ENCODE peak calls at places on chromosomes 12 and 14, in six cellular contexts. V is CD4-positive, alpha-beta memory T cell; S is tibial artery; O is hepatocyte; G is heart right ventricle; Y is neuronal stem cell. D is an unnamed sample.

GRCh38 chr12:71938728-71939385 is at the start of gene TPH2:
- DNase-seq in O (peak; percentile 87), Y (peak; percentile 86), G (peak; percentile 24), S (no peak), V (peak; percentile 47), D (peak; percentile 14)

GRCh38 chr14:33435911-33436310 is 497.2 kb downstream of the NPAS3 start:
- DNase-seq in V (no peak), O (no peak), S (no peak), Y (no peak), G (no peak), D (no peak)

GRCh38 chr12:105235299-105235746 is 651 bp downstream of the APPL2 start:
- DNase-seq in Y (no peak), V (peak; percentile 29), G (no peak), O (no peak), S (no peak), D (peak; percentile 48)

GRCh38 chr12:90102957-90103652 is 394.5 kb upstream of the ATP2B1 start:
- DNase-seq in G (no peak), V (no peak), Y (no peak), O (peak; percentile 45), S (no peak), D (peak; percentile 51)

GRCh38 chr14:96979611-96980074 is 182.5 kb downstream of the VRK1 start:
- DNase-seq in S (no peak), O (no peak), Y (no peak), V (no peak), G (no peak), D (no peak)

GRCh38 chr14:59176764-59177163 is 11.7 kb upstream of the DAAM1 start:
- DNase-seq in Y (no peak), V (no peak), S (no peak), G (no peak), O (no peak), D (no peak)

GRCh38 chr12:75713434-75713833 is 202.0 kb upstream of the KRR1 start:
- DNase-seq in S (no peak), O (no peak), V (no peak), Y (no peak), G (no peak), D (no peak)

GRCh38 chr12:94074970-94075695 is 73.2 kb upstream of the PLXNC1 start:
- DNase-seq in Y (peak; percentile 23), V (no peak), S (peak; percentile 88), G (peak; percentile 57), O (peak; percentile 85), D (peak; percentile 72)

GRCh38 chr12:96193725-96194571 is at the start of gene ELK3:
- DNase-seq in G (peak; percentile 78), S (peak; percentile 72), Y (no peak), O (peak; percentile 79), V (peak; percentile 69), D (peak; percentile 61)

GRCh38 chr14:86279405-86279804 is 749.5 kb downstream of the FLRT2 start:
- DNase-seq in G (no peak), V (no peak), Y (no peak), O (no peak), S (no peak), D (no peak)

GRCh38 chr14:50093496-50093895 is 22.9 kb downstream of the VCPKMT start:
- DNase-seq in O (no peak), G (no peak), V (no peak), S (no peak), Y (no peak), D (no peak)

GRCh38 chr12:109462868-109463692 is 14.0 kb downstream of the KCTD10 start:
- DNase-seq in O (peak; percentile 73), Y (no peak), G (peak; percentile 71), V (no peak), S (peak; percentile 93), D (peak; percentile 13)

GRCh38 chr12:117571321-117571720 is 209.9 kb upstream of the NOS1 start:
- DNase-seq in O (no peak), G (no peak), Y (no peak), V (no peak), S (no peak), D (no peak)

GRCh38 chr12:65121956-65122469 is 908 bp upstream of the WIF1 start:
- DNase-seq in V (no peak), O (no peak), S (no peak), Y (no peak), G (no peak), D (no peak)

GRCh38 chr12:120119395-120119973 is 2.9 kb upstream of the RAB35 start:
- DNase-seq in V (peak; percentile 71), G (no peak), Y (no peak), S (no peak), O (no peak), D (no peak)

GRCh38 chr14:38209572-38210159 is 2.0 kb downstream of the SSTR1 start:
- DNase-seq in V (no peak), S (no peak), Y (no peak), G (no peak), O (no peak), D (peak; percentile 32)

GRCh38 chr14:86654558-86655184 is 1124.7 kb downstream of the FLRT2 start:
- DNase-seq in Y (peak; percentile 51), V (no peak), O (peak; percentile 66), S (no peak), G (peak; percentile 21), D (peak; percentile 0)

GRCh38 chr12:95820096-95820703 is 29.6 kb upstream of the NTN4 start:
- DNase-seq in O (peak; percentile 58), V (no peak), Y (no peak), S (no peak), G (no peak), D (peak; percentile 73)

GRCh38 chr12:28583771-28584261 is 393.6 kb downstream of the CCDC91 start:
- DNase-seq in O (peak; percentile 15), V (no peak), Y (no peak), G (no peak), S (no peak), D (no peak)

GRCh38 chr12:68240079-68240478 is 13.3 kb downstream of the IL22 start:
- DNase-seq in V (no peak), S (no peak), G (no peak), O (peak; percentile 65), Y (no peak), D (peak; percentile 76)

GRCh38 chr12:32566663-32567634 is 112.2 kb upstream of the DNM1L start:
- DNase-seq in Y (no peak), V (no peak), G (no peak), O (no peak), S (no peak), D (peak; percentile 77)

GRCh38 chr12:24909667-24910066 is 39.2 kb downstream of the BCAT1 start:
- DNase-seq in S (peak; percentile 78), G (no peak), O (peak; percentile 45), V (no peak), Y (no peak), D (no peak)
- H3K4me1 ChIP-seq in S (no peaks in the 10 kb centered on the region), G (no peaks in the 10 kb centered on the region), O (peaks cover 12% of the 10 kb centered on the region), V (no peaks in the 10 kb centered on the region), Y (peaks cover 5% of the 10 kb centered on the region), D (no peaks in the 10 kb centered on the region)

DNA sequence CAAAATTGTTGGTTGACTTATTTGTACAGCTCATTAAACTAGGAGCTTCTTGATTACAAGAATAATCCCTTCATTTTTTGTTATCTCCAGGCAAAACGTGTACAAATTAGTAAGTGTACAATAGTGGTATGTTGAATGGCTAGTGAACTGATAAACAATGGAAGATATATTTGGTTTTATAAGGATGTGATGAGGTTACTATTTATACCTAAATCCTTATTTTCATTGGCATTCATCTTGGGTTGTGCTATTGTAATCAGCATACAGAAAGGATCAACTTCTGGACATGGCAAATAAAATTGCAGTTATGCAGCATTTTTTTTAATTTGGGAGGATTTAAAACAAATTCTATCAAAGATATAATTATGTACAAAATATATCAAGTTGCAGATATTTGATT is 199.4 kb upstream of the GZMB start:
- DNase-seq in S (no peak), V (no peak), Y (no peak), G (no peak), O (no peak), D (no peak)
- H3K4me3 ChIP-seq in S (no peak overlapping the region), V (no peak overlapping the region), Y (no peak overlapping the region), G (no peak overlapping the region), O (no peak overlapping the region), D (no peak overlapping the region)

GRCh38 chr12:53599579-53599978 is 26.6 kb downstream of the ATF7 start:
- DNase-seq in V (no peak), Y (no peak), G (no peak), O (no peak), S (no peak), D (no peak)
- H3K9me3 ChIP-seq in V (no peaks in the 10 kb centered on the region), Y (no peaks in the 10 kb centered on the region), G (no peaks in the 10 kb centered on the region), O (no peaks in the 10 kb centered on the region), S (no peaks in the 10 kb centered on the region), D (no peaks in the 10 kb centered on the region)

GRCh38 chr14:63705561-63706070 is 22.2 kb downstream of the SGPP1 start:
- DNase-seq in O (no peak), S (no peak), G (no peak), Y (no peak), V (no peak), D (no peak)

GRCh38 chr14:63707216-63707615 is 20.6 kb downstream of the SGPP1 start:
- DNase-seq in S (no peak), Y (no peak), V (no peak), G (no peak), O (no peak), D (no peak)

DNA sequence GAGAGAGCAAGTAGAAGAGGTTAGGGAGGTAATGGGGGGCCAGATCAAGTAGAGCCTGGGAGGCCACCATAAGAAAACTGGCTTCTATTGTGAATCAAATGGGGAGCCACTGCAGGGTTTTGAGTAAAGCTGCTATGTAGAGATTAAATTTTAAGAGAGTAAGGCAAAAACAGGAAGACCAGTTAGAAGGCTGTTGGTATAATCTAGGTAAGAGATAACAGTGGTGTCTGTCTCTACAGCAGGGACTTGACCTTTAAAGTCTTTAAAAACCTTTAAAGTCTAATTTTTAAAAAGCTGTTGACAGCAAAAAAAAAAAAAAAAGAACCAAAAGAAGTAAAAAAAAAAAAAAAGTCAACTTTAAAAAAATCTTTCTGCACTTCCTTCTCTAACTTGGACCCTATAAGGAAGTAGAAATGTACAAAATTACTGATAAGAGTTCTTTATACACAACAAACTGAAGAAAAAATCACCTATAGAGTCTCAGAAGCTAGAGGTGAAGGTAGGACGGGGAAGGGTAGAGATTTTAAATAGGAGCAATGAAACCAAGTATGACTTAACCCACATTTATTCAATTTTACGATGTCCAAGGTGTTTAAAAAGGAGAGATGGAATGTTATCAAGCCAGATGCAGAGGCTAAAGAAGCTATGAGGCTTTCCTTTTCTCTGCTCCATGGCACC is 26.1 kb downstream of the SGPP1 start:
- DNase-seq in Y (no peak), S (no peak), G (no peak), V (no peak), O (no peak), D (no peak)
- H3K4me1 ChIP-seq in Y (no peaks in the 10 kb centered on the region), S (no peaks in the 10 kb centered on the region), G (no peaks in the 10 kb centered on the region), V (peaks cover 17% of the 10 kb centered on the region), O (no peaks in the 10 kb centered on the region), D (peaks cover 3% of the 10 kb centered on the region)

GRCh38 chr14:24483604-24484252 is 24.3 kb downstream of the CMA1 start:
- DNase-seq in G (no peak), Y (no peak), S (no peak), V (peak; percentile 27), O (no peak), D (peak; percentile 21)

DNA sequence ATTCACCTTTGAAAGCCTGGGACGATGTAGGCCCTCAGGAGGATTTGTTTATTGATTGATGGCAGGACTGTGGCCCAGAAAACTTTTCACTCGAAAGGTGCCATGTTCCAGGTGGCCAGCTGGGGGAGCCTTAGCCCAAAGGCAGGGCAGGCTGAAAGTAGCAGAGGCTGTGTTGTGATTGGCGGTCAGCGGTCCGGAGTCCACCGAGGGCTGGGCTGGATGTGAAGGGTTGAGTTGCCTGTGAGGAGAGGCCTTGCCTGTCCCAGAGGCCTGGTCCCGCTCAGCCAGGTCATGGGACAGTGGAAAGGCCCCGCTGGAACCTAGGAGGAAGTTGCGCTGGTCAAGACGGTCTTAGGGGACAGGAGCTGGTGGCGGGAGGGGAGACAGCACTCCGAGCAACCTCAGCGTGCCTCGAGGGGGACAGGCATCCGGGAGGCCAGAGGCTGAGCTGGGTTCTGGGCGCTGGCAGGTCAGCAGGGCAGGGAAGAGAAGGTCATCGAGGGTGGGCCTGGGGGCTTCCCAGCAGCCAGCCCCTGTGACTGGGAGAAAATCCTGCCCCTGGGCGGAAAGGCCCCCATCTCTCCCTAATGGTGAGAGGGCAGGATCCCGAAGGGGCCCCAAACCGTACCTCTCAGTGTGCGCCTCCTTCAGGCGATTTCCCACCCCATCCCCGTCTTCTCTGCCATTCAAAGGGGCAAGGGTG is 26.3 kb downstream of the CMA1 start:
- DNase-seq in O (peak; percentile 46), G (peak; percentile 29), Y (peak; percentile 32), S (no peak), V (peak; percentile 38), D (peak; percentile 79)
- H3K4me3 ChIP-seq in O (no peak overlapping the region), G (no peak overlapping the region), Y (no peak overlapping the region), S (no peak overlapping the region), V (no peak overlapping the region), D (no peak overlapping the region)

D was measured in small intestine.